ENCODE peak calls at places on chromosomes 1 and 21, in ten cellular contexts. One of them, this sample, is unnamed.

GRCh38 chr21:14675774-14676530 is 129.8 kb upstream of the SAMSN1 start:
- DNase-seq in lower leg skin: peak
- DNase-seq in stimulated activated CD8-positive, alpha-beta memory T cell treated with anti-CD3 and anti-CD28 coated beads, Interleukin-15, amount 100 ng/mL, for 24 hours: no peak
- DNase-seq in GM12865: peak
- DNase-seq in cerebellar cortex: no peak
- DNase-seq in left colon: no peak
- DNase-seq in NB4: peak
- DNase-seq in stromal cell of bone marrow: no peak
- DNase-seq in endothelial cell: no peak
- DNase-seq in bronchial epithelial cell: no peak
- DNase-seq in this sample: no peak

GRCh38 chr1:217770895-217771294 is 139.8 kb downstream of the SPATA17 start:
- DNase-seq in lower leg skin: no peak
- DNase-seq in stimulated activated CD8-positive, alpha-beta memory T cell treated with anti-CD3 and anti-CD28 coated beads, Interleukin-15, amount 100 ng/mL, for 24 hours: no peak
- DNase-seq in GM12865: no peak
- DNase-seq in cerebellar cortex: no peak
- DNase-seq in left colon: no peak
- DNase-seq in NB4: no peak
- DNase-seq in stromal cell of bone marrow: no peak
- DNase-seq in endothelial cell: no peak
- DNase-seq in bronchial epithelial cell: no peak
- DNase-seq in this sample: no peak

GRCh38 chr1:180927348-180927747 is 14.7 kb downstream of the KIAA1614 start:
- DNase-seq in lower leg skin: no peak
- DNase-seq in stimulated activated CD8-positive, alpha-beta memory T cell treated with anti-CD3 and anti-CD28 coated beads, Interleukin-15, amount 100 ng/mL, for 24 hours: no peak
- DNase-seq in GM12865: no peak
- DNase-seq in cerebellar cortex: peak
- DNase-seq in left colon: no peak
- DNase-seq in NB4: no peak
- DNase-seq in stromal cell of bone marrow: no peak
- DNase-seq in endothelial cell: no peak
- DNase-seq in bronchial epithelial cell: no peak
- DNase-seq in this sample: no peak

GRCh38 chr1:45001011-45001481 is 10.1 kb downstream of the HECTD3 start:
- DNase-seq in lower leg skin: no peak
- DNase-seq in stimulated activated CD8-positive, alpha-beta memory T cell treated with anti-CD3 and anti-CD28 coated beads, Interleukin-15, amount 100 ng/mL, for 24 hours: no peak
- DNase-seq in GM12865: no peak
- DNase-seq in cerebellar cortex: no peak
- DNase-seq in left colon: no peak
- DNase-seq in NB4: no peak
- DNase-seq in stromal cell of bone marrow: no peak
- DNase-seq in endothelial cell: no peak
- DNase-seq in bronchial epithelial cell: no peak
- DNase-seq in this sample: no peak

GRCh38 chr1:180643693-180644092 is 11.9 kb downstream of the XPR1 start:
- DNase-seq in lower leg skin: no peak
- DNase-seq in stimulated activated CD8-positive, alpha-beta memory T cell treated with anti-CD3 and anti-CD28 coated beads, Interleukin-15, amount 100 ng/mL, for 24 hours: no peak
- DNase-seq in GM12865: no peak
- DNase-seq in cerebellar cortex: peak
- DNase-seq in left colon: no peak
- DNase-seq in NB4: no peak
- DNase-seq in stromal cell of bone marrow: no peak
- DNase-seq in endothelial cell: no peak
- DNase-seq in bronchial epithelial cell: no peak
- DNase-seq in this sample: no peak

GRCh38 chr1:198933506-198933905 is 294.7 kb downstream of the PTPRC start:
- DNase-seq in lower leg skin: no peak
- DNase-seq in stimulated activated CD8-positive, alpha-beta memory T cell treated with anti-CD3 and anti-CD28 coated beads, Interleukin-15, amount 100 ng/mL, for 24 hours: no peak
- DNase-seq in GM12865: no peak
- DNase-seq in cerebellar cortex: peak
- DNase-seq in left colon: no peak
- DNase-seq in NB4: peak
- DNase-seq in stromal cell of bone marrow: no peak
- DNase-seq in endothelial cell: no peak
- DNase-seq in bronchial epithelial cell: no peak
- DNase-seq in this sample: no peak

GRCh38 chr1:111489604-111490003 is 13.8 kb downstream of the ADORA3 start:
- DNase-seq in lower leg skin: peak
- DNase-seq in stimulated activated CD8-positive, alpha-beta memory T cell treated with anti-CD3 and anti-CD28 coated beads, Interleukin-15, amount 100 ng/mL, for 24 hours: no peak
- DNase-seq in GM12865: no peak
- DNase-seq in cerebellar cortex: no peak
- DNase-seq in left colon: no peak
- DNase-seq in NB4: peak
- DNase-seq in stromal cell of bone marrow: no peak
- DNase-seq in endothelial cell: no peak
- DNase-seq in bronchial epithelial cell: no peak
- DNase-seq in this sample: no peak

GRCh38 chr1:37661401-37661800 is 26.7 kb upstream of the RSPO1 start:
- DNase-seq in lower leg skin: no peak
- DNase-seq in stimulated activated CD8-positive, alpha-beta memory T cell treated with anti-CD3 and anti-CD28 coated beads, Interleukin-15, amount 100 ng/mL, for 24 hours: no peak
- DNase-seq in GM12865: no peak
- DNase-seq in cerebellar cortex: no peak
- DNase-seq in left colon: no peak
- DNase-seq in NB4: no peak
- DNase-seq in stromal cell of bone marrow: no peak
- DNase-seq in endothelial cell: no peak
- DNase-seq in bronchial epithelial cell: peak
- DNase-seq in this sample: no peak

GRCh38 chr1:31712041-31712440 is 8.2 kb upstream of the COL16A1 start:
- DNase-seq in lower leg skin: no peak
- DNase-seq in stimulated activated CD8-positive, alpha-beta memory T cell treated with anti-CD3 and anti-CD28 coated beads, Interleukin-15, amount 100 ng/mL, for 24 hours: no peak
- DNase-seq in GM12865: no peak
- DNase-seq in cerebellar cortex: no peak
- DNase-seq in left colon: no peak
- DNase-seq in NB4: no peak
- DNase-seq in stromal cell of bone marrow: no peak
- DNase-seq in endothelial cell: no peak
- DNase-seq in bronchial epithelial cell: no peak
- DNase-seq in this sample: no peak

GRCh38 chr1:2518528-2518927 is 7.9 kb downstream of the PANK4 start:
- DNase-seq in lower leg skin: no peak
- DNase-seq in stimulated activated CD8-positive, alpha-beta memory T cell treated with anti-CD3 and anti-CD28 coated beads, Interleukin-15, amount 100 ng/mL, for 24 hours: no peak
- DNase-seq in GM12865: no peak
- DNase-seq in cerebellar cortex: no peak
- DNase-seq in left colon: no peak
- DNase-seq in NB4: no peak
- DNase-seq in stromal cell of bone marrow: no peak
- DNase-seq in endothelial cell: no peak
- DNase-seq in bronchial epithelial cell: no peak
- DNase-seq in this sample: no peak

GRCh38 chr21:45430521-45431501 is 25.8 kb downstream of the COL18A1 start:
- DNase-seq in lower leg skin: no peak
- DNase-seq in stimulated activated CD8-positive, alpha-beta memory T cell treated with anti-CD3 and anti-CD28 coated beads, Interleukin-15, amount 100 ng/mL, for 24 hours: no peak
- DNase-seq in GM12865: no peak
- DNase-seq in cerebellar cortex: no peak
- DNase-seq in left colon: no peak
- DNase-seq in NB4: no peak
- DNase-seq in stromal cell of bone marrow: no peak
- DNase-seq in endothelial cell: no peak
- DNase-seq in bronchial epithelial cell: no peak
- DNase-seq in this sample: peak

GRCh38 chr1:164772635-164773034 is 213.7 kb downstream of the PBX1 start:
- DNase-seq in lower leg skin: peak
- DNase-seq in stimulated activated CD8-positive, alpha-beta memory T cell treated with anti-CD3 and anti-CD28 coated beads, Interleukin-15, amount 100 ng/mL, for 24 hours: no peak
- DNase-seq in GM12865: peak
- DNase-seq in cerebellar cortex: no peak
- DNase-seq in left colon: peak
- DNase-seq in NB4: peak
- DNase-seq in stromal cell of bone marrow: peak
- DNase-seq in endothelial cell: no peak
- DNase-seq in bronchial epithelial cell: peak
- DNase-seq in this sample: no peak

GRCh38 chr21:29454179-29454578 is 155.5 kb downstream of the BACH1 start:
- DNase-seq in lower leg skin: no peak
- DNase-seq in stimulated activated CD8-positive, alpha-beta memory T cell treated with anti-CD3 and anti-CD28 coated beads, Interleukin-15, amount 100 ng/mL, for 24 hours: no peak
- DNase-seq in GM12865: no peak
- DNase-seq in cerebellar cortex: no peak
- DNase-seq in left colon: no peak
- DNase-seq in NB4: no peak
- DNase-seq in stromal cell of bone marrow: no peak
- DNase-seq in endothelial cell: no peak
- DNase-seq in bronchial epithelial cell: no peak
- DNase-seq in this sample: no peak

GRCh38 chr1:228335406-228336307 is 71.0 kb downstream of the TRIM11 start:
- DNase-seq in lower leg skin: no peak
- DNase-seq in stimulated activated CD8-positive, alpha-beta memory T cell treated with anti-CD3 and anti-CD28 coated beads, Interleukin-15, amount 100 ng/mL, for 24 hours: no peak
- DNase-seq in GM12865: no peak
- DNase-seq in cerebellar cortex: no peak
- DNase-seq in left colon: peak
- DNase-seq in NB4: no peak
- DNase-seq in stromal cell of bone marrow: no peak
- DNase-seq in endothelial cell: no peak
- DNase-seq in bronchial epithelial cell: no peak
- DNase-seq in this sample: peak

GRCh38 chr1:112509005-112509659 is 367 bp downstream of the WNT2B start:
- DNase-seq in lower leg skin: peak
- DNase-seq in stimulated activated CD8-positive, alpha-beta memory T cell treated with anti-CD3 and anti-CD28 coated beads, Interleukin-15, amount 100 ng/mL, for 24 hours: no peak
- DNase-seq in GM12865: no peak
- DNase-seq in cerebellar cortex: no peak
- DNase-seq in left colon: no peak
- DNase-seq in NB4: peak
- DNase-seq in stromal cell of bone marrow: no peak
- DNase-seq in endothelial cell: no peak
- DNase-seq in bronchial epithelial cell: no peak
- DNase-seq in this sample: peak

GRCh38 chr1:240169188-240169587 is 77.5 kb downstream of the FMN2 start:
- DNase-seq in lower leg skin: no peak
- DNase-seq in stimulated activated CD8-positive, alpha-beta memory T cell treated with anti-CD3 and anti-CD28 coated beads, Interleukin-15, amount 100 ng/mL, for 24 hours: no peak
- DNase-seq in GM12865: no peak
- DNase-seq in cerebellar cortex: no peak
- DNase-seq in left colon: no peak
- DNase-seq in NB4: peak
- DNase-seq in stromal cell of bone marrow: peak
- DNase-seq in endothelial cell: no peak
- DNase-seq in bronchial epithelial cell: no peak
- DNase-seq in this sample: no peak

GRCh38 chr1:240474133-240474614 is 137.8 kb downstream of the GREM2 start:
- DNase-seq in lower leg skin: no peak
- DNase-seq in stimulated activated CD8-positive, alpha-beta memory T cell treated with anti-CD3 and anti-CD28 coated beads, Interleukin-15, amount 100 ng/mL, for 24 hours: no peak
- DNase-seq in GM12865: no peak
- DNase-seq in cerebellar cortex: no peak
- DNase-seq in left colon: no peak
- DNase-seq in NB4: peak
- DNase-seq in stromal cell of bone marrow: peak
- DNase-seq in endothelial cell: no peak
- DNase-seq in bronchial epithelial cell: peak
- DNase-seq in this sample: no peak

GRCh38 chr1:74193908-74194307 is 4.1 kb downstream of the LRRIQ3 start:
- DNase-seq in lower leg skin: no peak
- DNase-seq in stimulated activated CD8-positive, alpha-beta memory T cell treated with anti-CD3 and anti-CD28 coated beads, Interleukin-15, amount 100 ng/mL, for 24 hours: no peak
- DNase-seq in GM12865: no peak
- DNase-seq in cerebellar cortex: no peak
- DNase-seq in left colon: no peak
- DNase-seq in NB4: no peak
- DNase-seq in stromal cell of bone marrow: peak
- DNase-seq in endothelial cell: no peak
- DNase-seq in bronchial epithelial cell: peak
- DNase-seq in this sample: no peak

This sample was measured in H9.